ENCODE peak calls at places on chromosomes 11 and 22, in five cellular contexts. W is kidney, L is neuronal stem cell, J is PC-3, U is H9. Q is an unnamed sample.
A peak's percentile ranks its signal among the peaks of the same experiment; 100 is the strongest.

GRCh38 chr11:197741-198235 is 4.9 kb downstream of the SCGB1C1 start:
- DNase-seq in W (peak; percentile 59), L (no peak), J (no peak), U (no peak), Q (no peak)

GRCh38 chr22:27933186-27933983 is 14.3 kb upstream of the PITPNB start:
- DNase-seq in W (no peak), L (no peak), J (no peak), U (no peak), Q (no peak)

GRCh38 chr22:25111579-25112517 is 87.8 kb upstream of the CRYBB3 start:
- DNase-seq in W (peak; percentile 86), L (no peak), J (no peak), U (peak; percentile 37), Q (no peak)

GRCh38 chr11:46981429-46981828 is 44.9 kb downstream of the CSTPP1 start:
- DNase-seq in W (no peak), L (no peak), J (no peak), U (no peak), Q (no peak)

GRCh38 chr11:27012254-27012921 is 18.5 kb downstream of the FIBIN start:
- DNase-seq in W (no peak), L (peak; percentile 9), J (no peak), U (no peak), Q (no peak)

GRCh38 chr11:61474234-61474633 is 34.3 kb upstream of the LRRC10B start:
- DNase-seq in W (no peak), L (no peak), J (no peak), U (no peak), Q (no peak)

GRCh38 chr11:29159552-29160465 is 857.0 kb downstream of the KCNA4 start:
- DNase-seq in W (no peak), L (peak; percentile 56), J (peak; percentile 84), U (peak; percentile 69), Q (peak; percentile 79)

GRCh38 chr11:40227730-40228129 is 1231.7 kb downstream of the LRRC4C start:
- DNase-seq in W (no peak), L (no peak), J (no peak), U (no peak), Q (no peak)

GRCh38 chr11:46348566-46348981 is 1.3 kb downstream of the DGKZ start:
- DNase-seq in W (no peak), L (no peak), J (no peak), U (no peak), Q (no peak)

GRCh38 chr22:18954941-18955571 is 19.0 kb upstream of the PRODH start:
- DNase-seq in W (peak; percentile 66), L (no peak), J (no peak), U (no peak), Q (no peak)

GRCh38 chr11:65592840-65593517 is 2.6 kb downstream of the KCNK7 start:
- DNase-seq in W (no peak), L (no peak), J (no peak), U (no peak), Q (no peak)

GRCh38 chr11:45935349-45936064 is 13.1 kb downstream of the LARGE2 start:
- DNase-seq in W (no peak), L (no peak), J (no peak), U (no peak), Q (peak; percentile 41)

GRCh38 chr11:58318532-58318931 is 40.3 kb downstream of the OR5B17 start:
- DNase-seq in W (no peak), L (no peak), J (no peak), U (no peak), Q (no peak)

GRCh38 chr11:135033545-135033944 is 621.5 kb upstream of the B3GAT1 start:
- DNase-seq in W (no peak), L (peak; percentile 47), J (no peak), U (peak; percentile 79), Q (no peak)

GRCh38 chr11:57547854-57548377 is 10.5 kb downstream of the SMTNL1 start:
- DNase-seq in W (no peak), L (no peak), J (no peak), U (no peak), Q (no peak)

GRCh38 chr22:24400726-24401596 is 26.4 kb upstream of the ADORA2A start:
- DNase-seq in W (no peak), L (no peak), J (no peak), U (no peak), Q (peak; percentile 81)

GRCh38 chr11:28089378-28089777 is 18.6 kb downstream of the KIF18A start:
- DNase-seq in W (no peak), L (no peak), J (peak; percentile 12), U (no peak), Q (no peak)

GRCh38 chr11:112783945-112784322 is 177.3 kb upstream of the NCAM1 start:
- DNase-seq in W (no peak), L (no peak), J (no peak), U (no peak), Q (no peak)

GRCh38 chr11:10699072-10699471 is 5.5 kb upstream of the IRAG1 start:
- DNase-seq in W (no peak), L (no peak), J (no peak), U (no peak), Q (no peak)

GRCh38 chr11:61853698-61854169 is 25.6 kb downstream of the FADS2 start:
- DNase-seq in W (no peak), L (no peak), J (no peak), U (peak; percentile 26), Q (no peak)

GRCh38 chr11:13249992-13250391 is 27.6 kb upstream of the BMAL1 start:
- DNase-seq in W (no peak), L (no peak), J (peak; percentile 48), U (no peak), Q (no peak)

GRCh38 chr11:122724520-122724919 is 69.0 kb downstream of the UBASH3B start:
- DNase-seq in W (no peak), L (no peak), J (no peak), U (no peak), Q (no peak)

GRCh38 chr22:39179841-39180335 is 27.4 kb upstream of the CBX7 start:
- DNase-seq in W (no peak), L (no peak), J (no peak), U (peak; percentile 76), Q (no peak)

GRCh38 chr11:113286509-113287497 is 27.6 kb upstream of the TTC12 start:
- DNase-seq in W (no peak), L (no peak), J (no peak), U (no peak), Q (no peak)

GRCh38 chr11:41943671-41944070 is 484.2 kb upstream of the LRRC4C start:
- DNase-seq in W (no peak), L (no peak), J (no peak), U (no peak), Q (no peak)

GRCh38 chr11:41950470-41951143 is 491.2 kb upstream of the LRRC4C start:
- DNase-seq in W (no peak), L (no peak), J (no peak), U (no peak), Q (no peak)

GRCh38 chr11:41947392-41947791 is 487.9 kb upstream of the LRRC4C start:
- DNase-seq in W (peak; percentile 52), L (no peak), J (no peak), U (no peak), Q (no peak)
- H3K9me3 ChIP-seq in W (no peaks in the 10 kb centered on the region), L (no peaks in the 10 kb centered on the region), J (no peaks in the 10 kb centered on the region), U (no peaks in the 10 kb centered on the region), Q (peaks cover 3% of the 10 kb centered on the region)

DNA sequence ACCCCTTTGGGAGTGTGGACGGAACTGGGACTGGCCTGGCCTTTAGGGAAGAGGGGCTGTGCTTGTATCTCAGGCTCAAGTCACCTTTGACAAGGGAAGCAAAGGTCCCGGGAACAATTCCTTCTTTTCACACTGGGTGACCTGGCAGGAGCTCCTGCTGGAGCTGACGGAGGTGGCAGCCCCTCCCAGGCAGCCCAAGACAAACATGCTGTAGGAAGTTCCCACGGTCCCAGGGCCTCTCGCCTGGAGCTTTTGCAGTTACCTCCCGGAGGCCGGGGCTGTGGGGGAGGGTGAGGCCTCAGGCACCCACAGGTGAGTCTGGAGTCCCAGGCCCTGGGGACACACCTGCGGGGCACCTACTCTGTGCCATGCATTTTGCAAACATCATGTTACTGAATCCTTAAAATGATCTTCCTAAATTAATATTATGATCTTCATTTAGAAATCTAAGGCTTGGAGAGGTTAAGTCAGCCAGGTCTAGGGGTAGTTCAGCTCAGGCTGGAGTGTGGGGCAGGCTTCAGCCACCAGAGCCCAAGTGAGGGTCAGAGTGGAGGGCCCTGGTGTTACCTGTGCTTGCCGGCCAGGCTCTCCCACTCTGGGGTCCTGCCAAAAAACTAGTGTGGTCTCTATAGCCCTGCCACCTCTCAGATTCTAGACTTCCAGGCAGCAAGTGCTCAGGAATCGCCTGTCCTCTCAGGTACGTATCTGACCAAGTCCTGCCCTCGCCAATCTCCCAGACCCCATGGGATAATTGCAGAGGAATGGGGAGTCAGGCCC is 15.7 kb upstream of the MYEOV start:
- DNase-seq in W (peak; percentile 90), L (no peak), J (peak; percentile 92), U (no peak), Q (no peak)
- H3K9ac ChIP-seq in W (no peak overlapping the region), L (no peak overlapping the region), J (peak overlapping the region; percentile 90), U (no peak overlapping the region), Q (no peak overlapping the region)

GRCh38 chr22:49103314-49104052 is 724.2 kb downstream of the BRD1 start:
- DNase-seq in W (no peak), L (no peak), J (no peak), U (no peak), Q (no peak)
- H3K9me3 ChIP-seq in W (no peaks in the 10 kb centered on the region), L (peaks cover 3% of the 10 kb centered on the region), J (no peaks in the 10 kb centered on the region), U (no peaks in the 10 kb centered on the region), Q (no peaks in the 10 kb centered on the region)

DNA sequence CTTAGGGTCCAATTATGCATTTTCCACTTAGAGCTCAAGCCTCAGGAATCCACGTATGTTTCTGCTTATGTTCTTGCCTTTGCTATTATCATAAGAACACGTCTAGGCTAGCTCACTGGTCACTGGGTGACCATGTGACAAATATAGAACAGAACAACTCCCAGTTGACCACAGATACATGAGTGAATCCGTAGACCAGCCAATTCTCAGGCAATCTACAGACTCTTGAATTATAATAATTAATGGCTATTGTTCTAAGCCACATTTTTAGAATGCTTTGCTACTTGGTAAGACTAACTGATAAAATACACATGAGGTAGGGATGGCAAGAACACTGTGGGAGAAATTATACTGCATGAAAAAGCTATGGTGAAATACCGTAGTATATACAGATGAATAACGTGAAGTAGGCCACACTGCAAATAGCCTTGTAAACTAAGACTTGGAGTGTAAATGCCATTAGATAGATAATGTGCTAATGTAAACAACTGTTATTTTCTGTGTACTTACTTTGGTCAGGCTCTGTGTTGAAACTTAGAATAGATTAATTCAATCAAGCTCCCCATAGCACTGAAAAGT is 366.1 kb upstream of the CCDC179 start:
- DNase-seq in W (no peak), L (no peak), J (no peak), U (no peak), Q (no peak)
- H3K9ac ChIP-seq in W (no peak overlapping the region), L (no peak overlapping the region), J (no peak overlapping the region), U (no peak overlapping the region), Q (no peak overlapping the region)

GRCh38 chr11:80967649-80968048 is 1526.8 kb upstream of the TENM4 start:
- DNase-seq in W (no peak), L (no peak), J (no peak), U (no peak), Q (no peak)

DNA sequence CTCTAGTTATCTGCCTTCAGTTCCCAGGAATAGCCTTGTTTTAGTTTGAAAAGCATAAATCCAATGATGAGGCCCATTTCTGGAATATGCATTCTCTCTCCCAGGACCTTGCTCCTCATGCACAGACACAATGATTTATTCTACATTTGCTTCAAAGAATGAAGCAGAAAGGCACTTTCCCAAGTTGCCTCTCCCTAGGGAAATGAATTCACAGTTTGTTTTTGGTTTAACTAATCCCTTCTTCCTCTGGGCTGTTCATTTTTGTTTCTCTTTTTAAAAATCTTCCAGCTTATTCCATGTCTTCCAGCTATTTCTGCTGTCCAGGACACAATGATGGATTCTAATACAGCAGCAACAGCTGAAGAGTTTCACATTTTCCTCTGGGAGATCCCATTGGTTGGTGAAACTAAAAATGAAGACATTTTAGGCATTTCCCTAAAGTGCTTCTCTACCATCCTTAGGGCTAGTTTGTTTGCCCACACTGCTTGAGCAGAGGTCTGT is 1529.2 kb upstream of the TENM4 start:
- DNase-seq in W (no peak), L (no peak), J (no peak), U (no peak), Q (no peak)
- H3K9me3 ChIP-seq in W (no peaks in the 10 kb centered on the region), L (no peaks in the 10 kb centered on the region), J (peaks cover 4% of the 10 kb centered on the region), U (no peaks in the 10 kb centered on the region), Q (peaks cover 11% of the 10 kb centered on the region)

GRCh38 chr22:31295413-31295812 is 3.1 kb upstream of the PIK3IP1 start:
- DNase-seq in W (no peak), L (no peak), J (no peak), U (no peak), Q (no peak)
- H3K9ac ChIP-seq in W (no peak overlapping the region), L (no peak overlapping the region), J (no peak overlapping the region), U (no peak overlapping the region), Q (no peak overlapping the region)